ENCODE peak calls at places on chromosome 4, in six cellular contexts. O, C, S, A, K and R are unnamed samples.

GRCh38 chr4:121034010-121034409 is 38.3 kb downstream of the NDNF start:
- DNase-seq in C (no peak), S (no peak), O (peak), K (no peak), A (no peak), R (no peak)

GRCh38 chr4:4480205-4480604 is 61.6 kb downstream of the STX18 start:
- DNase-seq in C (no peak), K (no peak), S (no peak), O (no peak), A (no peak), R (no peak)

GRCh38 chr4:127251423-127251822 is 381.3 kb upstream of the INTU start:
- DNase-seq in K (no peak), C (no peak), O (no peak), A (peak), S (no peak), R (no peak)

GRCh38 chr4:1041147-1041935 is 29.9 kb downstream of the FGFRL1 start:
- DNase-seq in O (no peak), K (no peak), C (peak), S (no peak), A (no peak), R (no peak)

GRCh38 chr4:107519057-107519456 is 201.0 kb downstream of the PAPSS1 start:
- DNase-seq in O (peak), K (no peak), A (no peak), C (no peak), S (no peak), R (no peak)

GRCh38 chr4:7766086-7766485 is 173.6 kb downstream of the AFAP1 start:
- DNase-seq in S (peak), K (no peak), C (no peak), A (no peak), O (no peak), R (peak)

GRCh38 chr4:180563977-180564376 is 1679.2 kb upstream of the TENM3 start:
- DNase-seq in K (no peak), A (no peak), S (no peak), C (no peak), O (no peak), R (no peak)

GRCh38 chr4:121009578-121010338 is 62.6 kb downstream of the NDNF start:
- DNase-seq in K (no peak), A (no peak), O (no peak), C (no peak), S (no peak), R (no peak)

GRCh38 chr4:108006361-108006760 is 16.7 kb downstream of the HADH start:
- DNase-seq in C (no peak), O (no peak), K (no peak), A (no peak), S (no peak), R (no peak)

GRCh38 chr4:102625232-102625930 is 124.2 kb downstream of the NFKB1 start:
- DNase-seq in S (peak), K (no peak), C (no peak), A (no peak), O (peak), R (no peak)
- TF ChIP-seq CTCF in S (peak), K (peak), C (no peak), A (no peak), O (peak), R (peak)

GRCh38 chr4:148850257-148850995 is 408.2 kb upstream of the NR3C2 start:
- DNase-seq in S (no peak), A (no peak), K (no peak), O (no peak), C (no peak), R (no peak)

GRCh38 chr4:148852092-148852699 is 410.0 kb upstream of the NR3C2 start:
- DNase-seq in K (no peak), O (no peak), C (no peak), A (no peak), S (no peak), R (no peak)

GRCh38 chr4:148847544-148847943 is 405.3 kb upstream of the NR3C2 start:
- DNase-seq in A (no peak), O (no peak), C (no peak), S (no peak), K (no peak), R (no peak)

GRCh38 chr4:148845609-148846008 is 403.4 kb upstream of the NR3C2 start:
- DNase-seq in S (no peak), C (no peak), O (no peak), K (no peak), A (no peak), R (no peak)

GRCh38 chr4:148849581-148849980 is 407.4 kb upstream of the NR3C2 start:
- DNase-seq in A (no peak), O (no peak), K (no peak), C (no peak), S (no peak), R (no peak)
- TF ChIP-seq CTCF in A (no peak), O (no peak), K (no peak), C (no peak), S (no peak), R (no peak)

DNA sequence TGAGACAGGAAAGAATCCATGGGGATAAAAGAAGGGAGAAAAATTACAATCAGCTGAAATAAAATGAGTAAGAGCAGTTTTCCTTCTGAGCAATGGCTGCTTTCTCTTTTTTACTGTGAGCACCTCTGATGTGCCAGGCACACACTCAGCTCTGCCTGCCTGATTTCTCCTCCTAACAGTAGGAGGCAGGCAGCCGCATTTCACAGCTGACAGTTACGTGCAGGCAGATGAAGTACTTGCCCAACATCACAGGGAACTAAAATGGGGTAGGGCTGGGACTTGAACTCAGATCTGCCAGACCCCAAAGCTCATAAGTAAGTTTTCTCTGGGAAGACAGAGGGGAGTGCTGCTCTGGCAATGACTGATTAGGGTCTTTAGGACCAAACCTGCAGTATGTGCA is 54.6 kb downstream of the C4orf50 start:
- DNase-seq in A (no peak), C (no peak), S (no peak), O (no peak), K (no peak), R (no peak)
- TF ChIP-seq CTCF in A (no peak), C (no peak), S (no peak), O (no peak), K (no peak), R (peak)

GRCh38 chr4:77043507-77044131 is 32.2 kb downstream of the CCNI start:
- DNase-seq in C (no peak), S (no peak), K (no peak), A (no peak), O (no peak), R (no peak)

GRCh38 chr4:77050962-77051361 is 24.8 kb downstream of the CCNI start:
- DNase-seq in C (no peak), A (no peak), O (no peak), K (no peak), S (no peak), R (no peak)

GRCh38 chr4:77045490-77045889 is 30.3 kb downstream of the CCNI start:
- DNase-seq in C (no peak), S (no peak), A (no peak), K (no peak), O (no peak), R (no peak)

GRCh38 chr4:77044458-77045124 is 31.2 kb downstream of the CCNI start:
- DNase-seq in S (no peak), C (no peak), O (no peak), A (no peak), K (no peak), R (no peak)

GRCh38 chr4:77047037-77047436 is 28.8 kb downstream of the CCNI start:
- DNase-seq in C (no peak), S (no peak), K (no peak), O (no peak), A (no peak), R (no peak)
- TF ChIP-seq CTCF in C (no peak), S (no peak), K (peak), O (peak), A (peak), R (peak)

GRCh38 chr4:73443224-73443623 is 7.2 kb downstream of the AFP start:
- DNase-seq in S (no peak), A (no peak), O (no peak), C (no peak), K (no peak), R (no peak)

GRCh38 chr4:73448448-73449203 is 12.6 kb downstream of the AFP start:
- DNase-seq in A (no peak), S (no peak), C (no peak), O (no peak), K (no peak), R (no peak)

GRCh38 chr4:73447701-73448100 is 11.7 kb downstream of the AFP start:
- DNase-seq in S (no peak), K (no peak), O (no peak), C (no peak), A (no peak), R (no peak)

GRCh38 chr4:73445383-73446335 is 9.6 kb downstream of the AFP start:
- DNase-seq in S (no peak), O (no peak), A (no peak), C (no peak), K (no peak), R (no peak)

GRCh38 chr4:73446336-73446938 is 10.4 kb downstream of the AFP start:
- DNase-seq in K (no peak), A (no peak), S (no peak), C (no peak), O (peak), R (no peak)
- TF ChIP-seq CTCF in K (peak), A (peak), S (peak), C (peak), O (peak), R (peak)

DNA sequence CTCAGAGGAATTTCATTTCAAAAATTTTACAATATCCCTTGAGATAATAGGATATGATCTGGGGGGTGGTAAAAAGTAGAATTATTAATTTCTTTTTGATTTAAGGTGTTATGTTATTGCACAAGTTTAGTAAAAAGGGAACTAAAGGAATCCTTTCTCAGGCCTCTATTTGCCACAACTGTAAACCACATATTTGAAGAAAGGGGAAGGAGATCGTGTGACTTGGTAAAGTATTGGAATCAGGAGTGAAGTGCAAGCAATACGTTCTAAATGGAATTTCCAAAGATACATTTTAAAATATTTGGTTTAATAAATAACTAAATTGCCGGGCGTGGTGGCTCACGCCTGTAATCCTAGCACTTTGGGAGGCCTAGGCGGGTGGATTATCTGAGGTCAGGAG is 35.3 kb upstream of the SCRG1 start:
- DNase-seq in K (no peak), A (no peak), C (no peak), S (no peak), O (no peak), R (no peak)
- TF ChIP-seq CTCF in K (no peak), A (no peak), C (no peak), S (no peak), O (no peak), R (no peak)